ENCODE peak calls at places on chromosome 18, in nine cellular contexts. N is fibroblast of mammary gland, J is GM12878, S is mucosa of gallbladder, U is nephron progenitor cell, Y is GOT3, D is HT1080, I is H7, B is astrocyte. G is an unnamed sample.

GRCh38 chr18:39660141-39660540 is 2094.5 kb upstream of the CELF4 start:
- DNase-seq in S (no peak), J (no peak), U (no peak), N (peak; percentile 44), I (no peak), D (no peak), Y (no peak), B (peak; percentile 49), G (peak; percentile 6)

GRCh38 chr18:59051470-59052165 is 88.1 kb upstream of the SEC11C start:
- DNase-seq in N (peak; percentile 24), D (peak; percentile 13), U (no peak), B (no peak), I (no peak), Y (no peak), J (no peak), S (no peak), G (no peak)

GRCh38 chr18:35347991-35348390 is 3.8 kb upstream of the ZNF24 start:
- DNase-seq in Y (no peak), B (no peak), N (no peak), U (no peak), I (no peak), S (no peak), J (no peak), D (no peak), G (no peak)

GRCh38 chr18:2570772-2571199 is 519 bp downstream of the METTL4 start:
- DNase-seq in S (peak; percentile 63), B (peak; percentile 66), U (peak; percentile 73), Y (peak; percentile 52), J (peak; percentile 20), D (no peak), N (peak; percentile 61), I (peak; percentile 70), G (peak; percentile 61)

GRCh38 chr18:44733069-44733753 is 52.5 kb downstream of the SETBP1 start:
- DNase-seq in U (no peak), N (peak; percentile 96), D (peak; percentile 98), B (peak; percentile 96), Y (peak; percentile 1), S (no peak), J (no peak), I (no peak), G (peak; percentile 76)

GRCh38 chr18:27632706-27633105 is 447.6 kb upstream of the CHST9 start:
- DNase-seq in J (no peak), S (no peak), D (no peak), N (no peak), U (no peak), I (no peak), B (no peak), Y (no peak), G (no peak)

GRCh38 chr18:80132196-80132812 is 23.2 kb downstream of the ADNP2 start:
- DNase-seq in S (no peak), U (no peak), I (no peak), J (no peak), D (no peak), B (no peak), Y (no peak), N (no peak), G (no peak)

GRCh38 chr18:8553611-8553924 is 55.7 kb upstream of the RAB12 start:
- DNase-seq in B (no peak), N (no peak), I (no peak), D (no peak), S (no peak), U (no peak), J (no peak), Y (no peak), G (no peak)

GRCh38 chr18:48104703-48105102 is 174.2 kb upstream of the SMAD2 start:
- DNase-seq in N (no peak), I (no peak), J (no peak), B (no peak), D (no peak), S (no peak), Y (no peak), U (no peak), G (no peak)

GRCh38 chr18:77197073-77197472 is 52.6 kb upstream of the GALR1 start:
- DNase-seq in D (no peak), B (no peak), Y (no peak), S (no peak), J (no peak), U (no peak), N (no peak), I (peak; percentile 73), G (no peak)

GRCh38 chr18:36620801-36621200 is 208.0 kb downstream of the TPGS2 start:
- DNase-seq in D (no peak), S (no peak), I (no peak), N (peak; percentile 45), U (no peak), J (no peak), Y (no peak), B (no peak), G (no peak)

GRCh38 chr18:31750259-31750658 is 10.4 kb downstream of the SLC25A52 start:
- DNase-seq in B (no peak), J (no peak), D (no peak), U (no peak), N (no peak), Y (no peak), S (no peak), I (no peak), G (no peak)

GRCh38 chr18:59623456-59624383 is 73.5 kb downstream of the CCBE1 start:
- DNase-seq in D (peak; percentile 60), J (no peak), S (no peak), Y (no peak), B (peak; percentile 83), N (peak; percentile 80), U (no peak), I (no peak), G (peak; percentile 19)

GRCh38 chr18:5941869-5942268 is 46.5 kb upstream of the TMEM200C start:
- DNase-seq in B (no peak), Y (no peak), I (peak; percentile 57), U (no peak), N (no peak), S (no peak), J (no peak), D (no peak), G (no peak)

GRCh38 chr18:33128581-33128980 is 311.9 kb downstream of the CCDC178 start:
- DNase-seq in Y (no peak), D (peak; percentile 52), J (no peak), U (no peak), I (no peak), S (no peak), N (no peak), B (peak; percentile 45), G (peak; percentile 32)

GRCh38 chr18:35642802-35643201 is 61.3 kb downstream of the GALNT1 start:
- DNase-seq in N (peak; percentile 34), Y (no peak), I (no peak), U (no peak), J (no peak), S (no peak), B (no peak), D (no peak), G (no peak)

GRCh38 chr18:74084184-74084583 is 63.5 kb downstream of the FBXO15 start:
- DNase-seq in Y (no peak), U (no peak), B (no peak), N (no peak), S (no peak), I (peak; percentile 40), J (no peak), D (no peak), G (no peak)

GRCh38 chr18:5601188-5601624 is 57.4 kb upstream of the EPB41L3 start:
- DNase-seq in U (peak; percentile 19), D (no peak), N (no peak), Y (no peak), I (no peak), S (no peak), J (no peak), B (no peak), G (no peak)

GRCh38 chr18:24530630-24531111 is 70.2 kb downstream of the HRH4 start:
- DNase-seq in Y (no peak), I (no peak), D (peak; percentile 69), S (no peak), N (peak; percentile 65), J (no peak), B (peak; percentile 77), U (peak; percentile 29), G (peak; percentile 54)

GRCh38 chr18:73691118-73691517 is 456.5 kb downstream of the FBXO15 start:
- DNase-seq in B (peak; percentile 78), I (no peak), U (no peak), D (peak; percentile 63), N (peak; percentile 86), S (no peak), J (no peak), Y (no peak), G (peak; percentile 85)

GRCh38 chr18:55319517-55319905 is 268.5 kb downstream of the TCF4 start:
- DNase-seq in Y (no peak), I (no peak), N (peak; percentile 69), U (no peak), S (no peak), D (peak; percentile 29), B (peak; percentile 67), J (no peak), G (no peak)

GRCh38 chr18:41674466-41674865 is 280.6 kb upstream of the PIK3C3 start:
- DNase-seq in I (no peak), B (no peak), Y (no peak), U (no peak), J (no peak), N (no peak), S (no peak), D (no peak), G (no peak)

GRCh38 chr18:41577529-41577928 is 377.5 kb upstream of the PIK3C3 start:
- DNase-seq in I (no peak), Y (no peak), B (no peak), J (no peak), N (no peak), U (no peak), S (no peak), D (no peak), G (no peak)

GRCh38 chr18:25133879-25134278 is 218.1 kb downstream of the ZNF521 start:
- DNase-seq in J (no peak), U (no peak), D (no peak), Y (no peak), N (no peak), B (no peak), I (no peak), S (no peak), G (no peak)

GRCh38 chr18:44882163-44882881 is 201.6 kb downstream of the SETBP1 start:
- DNase-seq in Y (no peak), B (no peak), J (no peak), S (no peak), N (no peak), D (no peak), I (no peak), U (no peak), G (no peak)

GRCh38 chr18:74326238-74326637 is 10.6 kb downstream of the C18orf63 start:
- DNase-seq in B (no peak), S (no peak), U (no peak), Y (no peak), D (no peak), I (no peak), N (peak; percentile 11), J (no peak), G (no peak)

GRCh38 chr18:45412577-45412976 is 202.7 kb upstream of the SLC14A2 start:
- DNase-seq in D (peak; percentile 87), Y (no peak), N (peak; percentile 31), J (peak; percentile 1), U (no peak), I (no peak), B (no peak), S (no peak), G (no peak)

G was measured in PC-3.